ENCODE peak calls at places on chromosome 7, in four cellular contexts. L is CD4-positive, alpha-beta T cell; O is neural progenitor cell; T is endothelial cell. Z is an unnamed sample.

GRCh38 chr7:112052993-112053392 is 153.2 kb downstream of the DOCK4 start:
- DNase-seq in L (no peak), O (no peak), T (no peak), Z (no peak)

GRCh38 chr7:157981778-157982177 is 605.8 kb downstream of the PTPRN2 start:
- DNase-seq in L (no peak), O (no peak), T (no peak), Z (no peak)

GRCh38 chr7:72494807-72495206 is 82.7 kb upstream of the CALN1 start:
- DNase-seq in L (no peak), O (no peak), T (no peak), Z (no peak)

GRCh38 chr7:49597805-49598204 is 175.6 kb upstream of the VWC2 start:
- DNase-seq in L (no peak), O (no peak), T (no peak), Z (no peak)

GRCh38 chr7:12518920-12519681 is 51.4 kb upstream of the SCIN start:
- DNase-seq in L (no peak), O (peak), T (peak), Z (peak)

GRCh38 chr7:684416-684815 is 42.1 kb upstream of the DNAAF5 start:
- DNase-seq in L (no peak), O (no peak), T (no peak), Z (no peak)

GRCh38 chr7:142854505-142855400 is at the start of gene EPHB6:
- DNase-seq in L (peak), O (peak), T (peak), Z (peak)

GRCh38 chr7:146146866-146147265 is 30.3 kb downstream of the CNTNAP2 start:
- DNase-seq in L (no peak), O (no peak), T (no peak), Z (no peak)

GRCh38 chr7:1646957-1647891 is 22.9 kb upstream of the ELFN1 start:
- DNase-seq in L (no peak), O (no peak), T (no peak), Z (peak)

GRCh38 chr7:81460646-81461045 is 309.2 kb downstream of the HGF start:
- DNase-seq in L (no peak), O (no peak), T (no peak), Z (no peak)

GRCh38 chr7:100493476-100494264 is 9.9 kb downstream of the NYAP1 start:
- DNase-seq in L (peak), O (peak), T (peak), Z (peak)

GRCh38 chr7:107387077-107387476 is 82.8 kb upstream of the GPR22 start:
- DNase-seq in L (no peak), O (peak), T (peak), Z (peak)

GRCh38 chr7:25537678-25538375 is 309.5 kb upstream of the NPVF start:
- DNase-seq in L (no peak), O (no peak), T (no peak), Z (no peak)

GRCh38 chr7:92246363-92247101 is 758 bp downstream of the ANKIB1 start:
- DNase-seq in L (peak), O (peak), T (peak), Z (peak)

GRCh38 chr7:27172823-27173411 is 1.2 kb downstream of the HOXA10 start:
- DNase-seq in L (no peak), O (peak), T (no peak), Z (peak)

GRCh38 chr7:100446040-100446439 is 9.7 kb upstream of the PPP1R35 start:
- DNase-seq in L (no peak), O (no peak), T (no peak), Z (no peak)

GRCh38 chr7:130912086-130912909 is 178.3 kb upstream of the KLF14 start:
- DNase-seq in L (no peak), O (no peak), T (no peak), Z (no peak)

GRCh38 chr7:114508096-114508495 is 93.5 kb downstream of the FOXP2 start:
- DNase-seq in L (no peak), O (no peak), T (no peak), Z (no peak)

GRCh38 chr7:26451997-26452396 is 160.3 kb downstream of the SNX10 start:
- DNase-seq in L (no peak), O (peak), T (no peak), Z (no peak)

GRCh38 chr7:64794171-64794844 is at the start of gene ZNF138:
- DNase-seq in L (peak), O (peak), T (peak), Z (peak)

DNA sequence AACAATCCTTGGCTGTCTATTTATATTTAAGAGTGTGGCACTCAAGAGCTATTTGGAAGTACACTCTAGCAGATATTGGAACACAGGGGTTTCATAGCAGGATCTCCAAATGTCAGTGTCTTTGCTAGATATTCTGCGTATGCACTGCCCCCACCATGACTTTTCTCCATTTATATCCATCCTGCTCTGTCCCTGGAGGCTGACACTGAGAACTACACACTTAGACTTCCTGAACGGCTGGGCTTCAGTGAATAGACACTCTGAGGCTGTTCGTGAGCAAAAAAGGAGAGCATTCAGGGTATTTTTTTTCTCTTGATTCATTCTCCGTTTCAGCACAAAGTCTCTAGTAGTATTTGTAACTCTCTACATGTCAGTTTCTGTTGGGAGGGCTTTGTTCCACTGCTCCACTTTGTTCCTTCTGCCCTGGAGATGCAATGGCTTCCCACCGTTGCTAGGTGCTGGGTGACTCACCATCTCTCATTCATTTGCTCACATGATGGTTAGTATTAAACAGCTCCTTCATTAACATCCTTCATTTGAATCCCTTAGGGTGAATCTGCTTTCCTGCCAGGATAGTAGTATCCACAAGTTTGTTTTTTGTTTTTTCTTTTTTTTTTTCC is 155.9 kb upstream of the SLC13A1 start:
- DNase-seq in L (no peak), O (peak), T (no peak), Z (no peak)
- TF ChIP-seq CTCF in L (no peak), O (peak), T (no peak), Z (peak)

GRCh38 chr7:106064836-106065559 is 47.1 kb downstream of the SYPL1 start:
- DNase-seq in L (no peak), O (peak), T (no peak), Z (no peak)
- TF ChIP-seq CTCF in L (no peak), O (no peak), T (no peak), Z (no peak)

DNA sequence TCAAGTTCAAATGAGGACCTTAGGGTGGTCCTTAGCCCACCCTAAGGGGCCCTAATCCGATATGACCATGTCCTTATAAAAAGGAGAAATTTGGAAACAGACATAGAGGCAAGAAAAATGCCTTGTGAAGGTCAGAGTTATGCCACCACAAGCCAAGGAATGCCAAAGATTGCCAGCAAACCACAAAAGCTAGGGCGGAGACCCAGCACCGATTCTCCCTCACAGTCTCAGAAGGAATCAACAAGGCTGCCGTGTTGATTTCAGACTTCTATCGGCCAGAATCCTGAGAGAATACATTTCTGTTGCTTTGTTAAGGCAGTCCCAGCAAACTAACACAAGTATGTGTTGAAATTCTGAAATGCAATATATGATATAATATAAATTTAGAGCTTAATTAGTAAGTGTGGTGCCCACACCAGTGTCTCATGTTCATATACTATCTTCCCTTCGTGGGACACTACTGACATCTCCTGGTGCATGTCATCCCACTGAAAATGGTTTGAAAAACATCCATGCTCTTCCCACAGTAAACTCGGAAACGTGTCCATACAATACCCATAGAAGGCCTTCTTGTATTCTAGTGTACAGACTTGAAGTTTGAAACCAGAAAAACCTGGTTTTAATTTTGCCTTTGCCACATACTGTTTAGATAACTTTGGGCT is 349.0 kb downstream of the TNS3 start:
- DNase-seq in L (no peak), O (no peak), T (no peak), Z (no peak)
- TF ChIP-seq CTCF in L (no peak), O (no peak), T (no peak), Z (peak)

GRCh38 chr7:45924283-45924682 is 3.2 kb upstream of the IGFBP3 start:
- DNase-seq in L (no peak), O (no peak), T (no peak), Z (no peak)
- TF ChIP-seq CTCF in L (no peak), O (no peak), T (no peak), Z (no peak)

DNA sequence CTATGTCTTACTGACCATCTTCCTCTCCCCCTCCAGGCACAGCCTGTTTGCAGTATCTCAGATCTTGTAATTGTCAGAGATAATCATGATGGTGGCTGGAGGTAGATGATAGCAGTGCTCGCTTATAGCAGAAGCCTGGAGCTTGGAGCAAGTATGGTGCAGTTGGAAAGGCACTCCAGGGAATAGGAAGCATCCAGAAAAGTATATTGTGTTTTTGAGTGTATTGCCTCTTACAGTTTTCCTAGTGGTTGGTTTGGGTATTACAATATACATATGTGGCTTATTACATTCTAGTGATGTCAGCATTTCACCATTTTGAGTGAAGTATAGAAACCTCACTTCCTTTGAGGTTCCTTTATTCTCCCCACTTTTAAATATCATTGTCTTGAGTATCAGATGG is 101.5 kb downstream of the STK31 start:
- DNase-seq in L (no peak), O (no peak), T (no peak), Z (no peak)
- TF ChIP-seq CTCF in L (peak), O (peak), T (peak), Z (no peak)

GRCh38 chr7:3504384-3504783 is 203.3 kb downstream of the SDK1 start:
- DNase-seq in L (no peak), O (no peak), T (no peak), Z (no peak)

GRCh38 chr7:3510101-3511020 is 209.3 kb downstream of the SDK1 start:
- DNase-seq in L (no peak), O (no peak), T (no peak), Z (no peak)
- TF ChIP-seq CTCF in L (no peak), O (no peak), T (no peak), Z (no peak)

Z was measured in WERI-Rb-1.